ENCODE peak calls at places on chromosomes 2 and 18, in nine cellular contexts. S is CD8-positive, alpha-beta T cell; U is activated T-cell treated with anti-CD3 and anti-CD28 coated beads, Interleukin-2, amount 50 U/mL, for 4 hours; Y is left lobe of liver; K is activated CD8-positive, alpha-beta memory T cell treated with anti-CD3 and anti-CD28 coated beads, Interleukin-2, amount 10 ng/mL, durations not matched to agents 7 days and 5 days; J is lower lobe of right lung; O is T-helper 17 cell; C is Right ventricle myocardium superior; A is CD4-positive, alpha-beta T cell. D is an unnamed sample.

GRCh38 chr2:74893332-74893731 is 59.4 kb downstream of the HK2 start:
- ATAC-seq in S (no peak), U (no peak), Y (no peak), K (no peak), J (no peak), O (no peak), C (no peak), A (no peak), D (peak)

GRCh38 chr18:13541621-13542519 is 184.5 kb downstream of the FAM210A start:
- ATAC-seq in S (no peak), U (no peak), Y (peak), K (no peak), J (peak), O (no peak), C (peak), A (no peak), D (no peak)

GRCh38 chr2:67565761-67566160 is 168.6 kb downstream of the ETAA1 start:
- ATAC-seq in S (no peak), U (no peak), Y (no peak), K (no peak), J (no peak), O (no peak), C (peak), A (no peak), D (no peak)

GRCh38 chr2:60295591-60295962 is 257.9 kb downstream of the BCL11A start:
- ATAC-seq in S (no peak), U (no peak), Y (no peak), K (no peak), J (no peak), O (no peak), C (no peak), A (no peak), D (no peak)

GRCh38 chr2:221673248-221673647 is 101.1 kb upstream of the EPHA4 start:
- ATAC-seq in S (no peak), U (no peak), Y (no peak), K (no peak), J (no peak), O (no peak), C (no peak), A (no peak), D (no peak)

GRCh38 chr2:205675861-205676516 is 6.3 kb upstream of the NRP2 start:
- ATAC-seq in S (no peak), U (no peak), Y (peak), K (no peak), J (peak), O (no peak), C (peak), A (no peak), D (no peak)

GRCh38 chr2:167114018-167114417 is 225.7 kb downstream of the XIRP2 start:
- ATAC-seq in S (no peak), U (no peak), Y (no peak), K (no peak), J (no peak), O (no peak), C (no peak), A (no peak), D (no peak)

GRCh38 chr2:16716051-16716450 is 50.4 kb upstream of the CYRIA start:
- ATAC-seq in S (no peak), U (no peak), Y (no peak), K (no peak), J (peak), O (no peak), C (no peak), A (no peak), D (no peak)

GRCh38 chr2:198424112-198424511 is 619.7 kb downstream of the PLCL1 start:
- ATAC-seq in S (no peak), U (peak), Y (no peak), K (no peak), J (no peak), O (no peak), C (no peak), A (no peak), D (peak)

GRCh38 chr2:203583696-203584095 is 48.6 kb upstream of the RAPH1 start:
- ATAC-seq in S (no peak), U (peak), Y (no peak), K (peak), J (peak), O (no peak), C (peak), A (no peak), D (peak)

GRCh38 chr2:172226244-172227061 is 123.8 kb upstream of the DLX2 start:
- ATAC-seq in S (peak), U (no peak), Y (peak), K (no peak), J (no peak), O (peak), C (peak), A (no peak), D (no peak)

GRCh38 chr2:12728221-12728777 is 11.6 kb downstream of the TRIB2 start:
- ATAC-seq in S (peak), U (peak), Y (no peak), K (peak), J (peak), O (peak), C (no peak), A (peak), D (peak)

GRCh38 chr2:148553332-148553887 is 91.1 kb upstream of the EPC2 start:
- ATAC-seq in S (peak), U (peak), Y (peak), K (peak), J (no peak), O (peak), C (no peak), A (peak), D (peak)

GRCh38 chr2:20577495-20578235 is 73.2 kb downstream of the HS1BP3 start:
- ATAC-seq in S (no peak), U (no peak), Y (no peak), K (no peak), J (no peak), O (no peak), C (no peak), A (no peak), D (no peak)

D was measured in activated CD4-positive, CD25-positive, alpha-beta regulatory T cell treated with anti-CD3 and anti-CD28 coated beads, Interleukin-2, amount 50 U/mL, for 24 hours.